ENCODE peak calls at places on chromosomes 5 and 9, in seven cellular contexts. J is trophoblast cell, T is mesendoderm, H is IMR-90, E is H1, N is mesenchymal stem cell, B is H9. V is an unnamed sample.

GRCh38 chr5:124736111-124736813 is 10.2 kb downstream of the ZNF608 start:
- DNase-seq in E (no peak), N (peak), H (peak), B (no peak), T (no peak), J (no peak), V (no peak)

GRCh38 chr5:90056911-90057705 is 352.4 kb downstream of the CETN3 start:
- DNase-seq in J (no peak), E (no peak), H (no peak), B (peak), N (peak), T (peak), V (no peak)

GRCh38 chr5:132501629-132501956 is 11.0 kb upstream of the IRF1 start:
- DNase-seq in N (no peak), T (no peak), J (no peak), B (no peak), H (no peak), E (no peak), V (no peak)

GRCh38 chr5:144421411-144421810 is 250.7 kb downstream of the KCTD16 start:
- DNase-seq in J (peak), N (peak), E (no peak), H (no peak), B (no peak), T (peak), V (no peak)

GRCh38 chr9:78038620-78039300 is 7.1 kb upstream of the GNAQ start:
- DNase-seq in J (peak), B (no peak), H (peak), E (no peak), N (no peak), T (no peak), V (no peak)

GRCh38 chr5:96517294-96517693 is 84.2 kb upstream of the PCSK1 start:
- DNase-seq in J (no peak), T (peak), H (peak), E (no peak), N (peak), B (no peak), V (no peak)

GRCh38 chr5:72543365-72543764 is 36.2 kb upstream of the ZNF366 start:
- DNase-seq in T (no peak), B (no peak), J (no peak), N (peak), E (no peak), H (peak), V (no peak)

GRCh38 chr5:136192015-136192525 is 892 bp downstream of the SMIM32 start:
- DNase-seq in H (no peak), N (peak), J (peak), E (peak), B (peak), T (peak), V (no peak)

GRCh38 chr5:127311349-127311748 is 20.8 kb downstream of the MEGF10 start:
- DNase-seq in N (no peak), T (no peak), B (no peak), J (no peak), H (no peak), E (no peak), V (no peak)

GRCh38 chr5:4716786-4717185 is 423.3 kb upstream of the ADAMTS16 start:
- DNase-seq in T (no peak), N (no peak), H (no peak), B (no peak), J (no peak), E (no peak), V (no peak)

GRCh38 chr9:19431361-19432171 is 22.8 kb downstream of the ACER2 start:
- DNase-seq in N (no peak), H (no peak), E (no peak), J (peak), T (no peak), B (no peak), V (no peak)

GRCh38 chr9:14939378-14939777 is 29.1 kb upstream of the FREM1 start:
- DNase-seq in H (no peak), N (no peak), J (no peak), E (no peak), T (no peak), B (no peak), V (no peak)

GRCh38 chr5:143850050-143850713 is 38.2 kb downstream of the HMHB1 start:
- DNase-seq in J (no peak), N (no peak), H (no peak), B (no peak), E (no peak), T (no peak), V (no peak)

GRCh38 chr5:104778-105296 is 12.9 kb downstream of the PLEKHG4B start:
- DNase-seq in E (no peak), T (no peak), J (no peak), H (no peak), B (no peak), N (no peak), V (no peak)

GRCh38 chr9:88646539-88646938 is 111.6 kb downstream of the NXNL2 start:
- DNase-seq in B (no peak), N (no peak), E (no peak), T (no peak), H (no peak), J (peak), V (no peak)

DNA sequence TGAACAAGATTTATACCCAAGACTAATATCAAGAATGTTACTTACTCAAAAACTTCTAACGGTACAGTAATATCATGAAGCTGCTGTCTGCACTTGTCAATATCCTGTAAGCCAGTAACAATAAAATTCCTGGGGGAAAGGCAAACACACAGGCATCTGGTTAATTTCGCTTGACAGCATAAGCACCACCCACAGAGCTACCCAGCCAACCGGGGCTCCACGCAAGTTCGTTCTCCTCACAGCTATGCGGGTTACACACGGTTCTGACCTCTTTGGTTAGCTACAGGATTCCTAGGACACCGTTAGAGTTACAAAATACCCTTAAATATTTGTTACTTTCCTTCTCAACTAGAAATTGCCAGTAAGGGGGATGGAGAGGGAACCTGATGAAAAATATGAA is 1.2 kb downstream of the MED10 start:
- DNase-seq in E (no peak), N (peak), J (no peak), H (peak), B (peak), T (no peak), V (no peak)
- H3K9ac ChIP-seq in E (no peak), N (peak), J (no peak), H (peak), B (peak), T (peak), V (no peak)

DNA sequence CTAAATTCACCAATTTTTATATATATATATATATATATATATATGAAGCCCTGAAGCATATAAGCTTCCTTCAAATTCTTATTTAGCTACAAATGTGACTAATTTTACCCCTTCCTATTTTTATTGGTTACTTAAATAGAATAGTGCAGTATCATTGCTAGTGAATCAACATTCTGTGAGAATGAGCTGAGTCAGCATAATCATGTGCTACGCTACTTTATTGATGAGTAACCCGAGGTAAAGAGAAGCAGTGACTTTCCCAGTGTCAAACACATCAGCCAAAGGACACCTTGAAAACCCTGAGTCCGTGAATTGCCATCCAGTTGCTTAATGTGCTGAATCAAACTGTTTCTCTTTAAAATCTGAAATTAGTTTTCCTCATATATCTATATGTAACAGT is 546.2 kb downstream of the DMRTA1 start:
- DNase-seq in B (no peak), J (no peak), H (no peak), N (no peak), T (no peak), E (no peak), V (no peak)
- H2AK5ac ChIP-seq in B (no peak), J (no peak), H (no peak), N (no peak), T (no peak), E (no peak), V (no peak)

GRCh38 chr5:3601060-3601710 is 5.6 kb downstream of the IRX1 start:
- DNase-seq in T (no peak), J (no peak), N (no peak), H (no peak), B (no peak), E (peak), V (no peak)
- H3K18ac ChIP-seq in T (no peak), J (no peak), N (no peak), H (no peak), B (no peak), E (no peak), V (no peak)

DNA sequence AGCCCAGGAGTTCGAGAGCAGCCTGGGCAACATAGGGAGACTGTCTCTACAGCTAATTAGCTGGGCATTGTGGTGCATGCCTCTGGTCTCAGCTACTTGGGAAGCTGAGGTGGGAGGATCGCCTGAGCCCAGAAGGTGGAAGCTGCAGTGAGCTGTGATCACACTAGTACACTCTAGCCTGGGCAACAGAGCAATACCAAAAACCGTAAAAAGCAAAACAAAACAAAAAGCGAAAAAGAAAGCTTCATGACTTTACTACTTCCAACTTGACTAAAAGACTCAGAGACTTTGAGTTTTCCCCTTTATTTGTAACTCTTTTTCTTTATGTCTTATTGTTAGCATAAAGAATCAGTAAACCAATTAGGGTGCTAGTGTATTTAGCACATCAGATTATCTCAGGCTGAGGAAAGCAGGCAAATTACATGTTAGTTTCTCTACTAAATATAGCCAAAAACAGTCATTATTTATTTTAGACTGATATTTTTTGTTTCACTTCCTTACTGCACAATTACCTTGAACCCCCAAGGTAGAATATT is 5.4 kb downstream of the RAD17 start:
- DNase-seq in J (no peak), E (no peak), H (no peak), T (no peak), N (no peak), B (no peak), V (no peak)
- H3K9ac ChIP-seq in J (no peak), E (no peak), H (no peak), T (no peak), N (no peak), B (no peak), V (no peak)